ENCODE peak calls at places on chromosomes 1 and 21, in six cellular contexts. R is uterus, U is tibial nerve, W is spleen, C is stomach, V is psoas muscle. B is an unnamed sample.
A peak's percentile ranks its signal among the peaks of the same experiment; 100 is the strongest.

GRCh38 chr21:17513214-17514123 is 626 bp downstream of the CXADR start:
- DNase-seq in R (peak; percentile 27), U (no peak), W (peak; percentile 77), C (peak; percentile 52), V (no peak), B (no peak)

GRCh38 chr1:242813490-242814091 is 289.1 kb upstream of the PLD5 start:
- DNase-seq in R (no peak), U (no peak), W (no peak), C (no peak), V (no peak), B (no peak)

GRCh38 chr1:90706437-90707362 is 10.4 kb downstream of the BARHL2 start:
- DNase-seq in R (no peak), U (no peak), W (peak; percentile 78), C (no peak), V (no peak), B (no peak)

GRCh38 chr1:97919568-97920261 is 1.1 kb downstream of the DPYD start:
- DNase-seq in R (no peak), U (no peak), W (no peak), C (no peak), V (no peak), B (no peak)

GRCh38 chr1:89881415-89882058 is 60.7 kb downstream of the LRRC8D start:
- DNase-seq in R (no peak), U (no peak), W (no peak), C (no peak), V (no peak), B (no peak)

GRCh38 chr1:186634511-186634910 is 45.7 kb downstream of the PTGS2 start:
- DNase-seq in R (no peak), U (no peak), W (no peak), C (no peak), V (no peak), B (no peak)

GRCh38 chr1:18485227-18485626 is 4.5 kb downstream of the KLHDC7A start:
- DNase-seq in R (no peak), U (no peak), W (peak; percentile 1), C (no peak), V (no peak), B (no peak)

GRCh38 chr1:243917177-243917862 is 67.3 kb upstream of the AKT3 start:
- DNase-seq in R (peak; percentile 53), U (no peak), W (peak; percentile 74), C (no peak), V (peak; percentile 23), B (peak; percentile 72)

GRCh38 chr1:45928486-45929205 is 125.2 kb downstream of the MAST2 start:
- DNase-seq in R (no peak), U (no peak), W (no peak), C (no peak), V (no peak), B (no peak)

GRCh38 chr1:167486090-167486824 is 32.1 kb downstream of the CD247 start:
- DNase-seq in R (peak; percentile 23), U (no peak), W (no peak), C (no peak), V (no peak), B (no peak)

GRCh38 chr1:43304287-43304615 is 3.5 kb downstream of the TIE1 start:
- DNase-seq in R (no peak), U (no peak), W (peak; percentile 41), C (no peak), V (no peak), B (no peak)

DNA sequence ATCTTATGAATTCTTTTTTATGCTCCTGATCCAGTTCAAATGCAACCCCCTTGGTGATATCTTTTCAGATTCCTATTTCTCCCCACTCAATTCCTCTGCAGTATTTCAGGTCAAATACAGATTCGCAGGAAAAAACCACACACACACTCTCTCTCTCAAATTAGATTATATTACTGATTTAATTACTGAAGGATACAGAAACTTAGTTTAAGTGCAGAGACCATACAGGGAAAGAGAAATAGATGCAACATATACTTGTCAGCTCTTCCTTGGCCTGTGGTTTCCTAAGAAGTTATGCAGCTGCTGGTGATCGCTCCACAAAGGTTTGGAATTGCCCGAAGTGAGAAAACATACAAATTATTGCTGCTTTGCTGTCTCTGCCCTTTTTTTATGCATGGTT is 400.9 kb downstream of the AGBL4 start:
- DNase-seq in R (no peak), U (no peak), W (no peak), C (no peak), V (no peak), B (no peak)
- H3K9me3 ChIP-seq in R (no peaks in the 10 kb centered on the region), U (peaks cover 8% of the 10 kb centered on the region), W (peaks cover 33% of the 10 kb centered on the region), C (peaks cover 10% of the 10 kb centered on the region), V (no peaks in the 10 kb centered on the region), B (peaks cover 5% of the 10 kb centered on the region)

GRCh38 chr1:21337010-21337437 is 46.8 kb upstream of the ECE1 start:
- DNase-seq in R (no peak), U (no peak), W (no peak), C (no peak), V (no peak), B (no peak)

GRCh38 chr1:21335088-21335678 is 44.9 kb upstream of the ECE1 start:
- DNase-seq in R (no peak), U (no peak), W (peak; percentile 80), C (no peak), V (no peak), B (no peak)

GRCh38 chr1:21337459-21337930 is 47.2 kb upstream of the ECE1 start:
- DNase-seq in R (no peak), U (no peak), W (no peak), C (no peak), V (no peak), B (no peak)

GRCh38 chr1:21334214-21335087 is 44.2 kb upstream of the ECE1 start:
- DNase-seq in R (peak; percentile 77), U (peak; percentile 66), W (peak; percentile 96), C (peak; percentile 76), V (peak; percentile 71), B (no peak)

DNA sequence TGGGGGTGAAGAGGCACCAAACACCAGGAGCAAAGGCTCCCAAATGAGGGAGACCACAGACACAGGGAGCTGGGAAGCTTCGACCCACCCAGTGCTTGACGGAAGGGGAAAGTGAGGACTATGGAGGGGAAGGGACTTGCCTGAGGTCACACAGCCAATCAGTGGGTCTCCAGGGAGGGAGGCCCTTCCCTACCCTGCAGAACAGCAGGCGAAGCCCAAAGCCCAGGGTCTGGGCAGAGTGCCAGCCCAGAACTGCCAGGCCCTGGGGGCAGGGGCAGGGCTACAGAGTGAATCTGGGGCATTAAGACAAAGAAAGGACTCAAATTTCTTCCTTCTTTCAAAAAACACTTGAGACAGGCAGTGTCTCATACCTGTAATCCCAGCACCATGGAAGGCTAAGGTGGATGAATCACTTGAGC is 45.5 kb upstream of the ECE1 start:
- DNase-seq in R (no peak), U (no peak), W (peak; percentile 79), C (no peak), V (no peak), B (no peak)
- H3K27ac ChIP-seq in R (peak overlapping the region; percentile 91), U (peak overlapping the region; percentile 96), W (peak overlapping the region; percentile 93), C (peak overlapping the region; percentile 94), V (no peak overlapping the region), B (no peak overlapping the region)

GRCh38 chr1:152227310-152227928 is 3.4 kb upstream of the HRNR start:
- DNase-seq in R (no peak), U (no peak), W (no peak), C (no peak), V (no peak), B (no peak)
- TF ChIP-seq CTCF in R (no peak), U (no peak), W (no peak), C (no peak), V (no peak), B (no peak)

GRCh38 chr1:239562095-239562494 is 175.7 kb downstream of the CHRM3 start:
- DNase-seq in R (no peak), U (no peak), W (no peak), C (no peak), V (no peak), B (no peak)
- H3K9me3 ChIP-seq in R (no peaks in the 10 kb centered on the region), U (no peaks in the 10 kb centered on the region), W (no peaks in the 10 kb centered on the region), C (no peaks in the 10 kb centered on the region), V (no peaks in the 10 kb centered on the region), B (peaks cover 7% of the 10 kb centered on the region)

GRCh38 chr1:205052689-205053088 is 9.7 kb downstream of the CNTN2 start:
- DNase-seq in R (no peak), U (no peak), W (no peak), C (no peak), V (no peak), B (no peak)
- H3K27ac ChIP-seq in R (no peak overlapping the region), U (no peak overlapping the region), W (no peak overlapping the region), C (no peak overlapping the region), V (no peak overlapping the region), B (no peak overlapping the region)

GRCh38 chr1:188128761-188129160 is 1300.0 kb downstream of the PLA2G4A start:
- DNase-seq in R (no peak), U (no peak), W (peak; percentile 51), C (no peak), V (no peak), B (no peak)
- TF ChIP-seq CTCF in R (no peak), U (no peak), W (no peak), C (no peak), V (no peak), B (peak; percentile 37)

GRCh38 chr1:166471359-166471758 is 304.6 kb upstream of the FAM78B start:
- DNase-seq in R (no peak), U (no peak), W (no peak), C (no peak), V (no peak), B (no peak)
- H3K9me3 ChIP-seq in R (no peaks in the 10 kb centered on the region), U (no peaks in the 10 kb centered on the region), W (no peaks in the 10 kb centered on the region), C (no peaks in the 10 kb centered on the region), V (no peaks in the 10 kb centered on the region), B (no peaks in the 10 kb centered on the region)

GRCh38 chr1:24504560-24504959 is 1.9 kb downstream of the RCAN3 start:
- DNase-seq in R (no peak), U (no peak), W (no peak), C (no peak), V (no peak), B (no peak)

GRCh38 chr1:24507423-24507804 is 4.8 kb downstream of the RCAN3 start:
- DNase-seq in R (no peak), U (no peak), W (no peak), C (no peak), V (no peak), B (no peak)

GRCh38 chr1:24505816-24506215 is 3.2 kb downstream of the RCAN3 start:
- DNase-seq in R (no peak), U (no peak), W (no peak), C (no peak), V (no peak), B (no peak)

GRCh38 chr1:24506706-24507422 is 4.2 kb downstream of the RCAN3 start:
- DNase-seq in R (no peak), U (no peak), W (no peak), C (no peak), V (no peak), B (no peak)

GRCh38 chr1:24508911-24509310 is 6.3 kb downstream of the RCAN3 start:
- DNase-seq in R (no peak), U (no peak), W (no peak), C (no peak), V (no peak), B (no peak)
- H3K27ac ChIP-seq in R (no peak overlapping the region), U (no peak overlapping the region), W (no peak overlapping the region), C (peak overlapping the region; percentile 56), V (no peak overlapping the region), B (no peak overlapping the region)